ENCODE peak calls at places on chromosome 2, in ten cellular contexts. One of them, this sample, is unnamed.

GRCh38 chr2:240604939-240605716 is 18.6 kb downstream of the CAPN10 start:
- DNase-seq in neuronal stem cell: no peak
- DNase-seq in SK-N-SH: no peak
- DNase-seq in neural progenitor cell: no peak
- DNase-seq in HepG2: peak; percentile 71
- DNase-seq in endodermal cell: no peak
- DNase-seq in K562: no peak
- DNase-seq in fibroblast of lung: no peak
- DNase-seq in PC-3: no peak
- DNase-seq in GM23248: no peak
- DNase-seq in this sample: peak; percentile 91

GRCh38 chr2:177038772-177039484 is 173.7 kb upstream of the HNRNPA3 start:
- DNase-seq in neuronal stem cell: no peak
- DNase-seq in SK-N-SH: peak; percentile 58
- DNase-seq in neural progenitor cell: no peak
- DNase-seq in HepG2: no peak
- DNase-seq in endodermal cell: no peak
- DNase-seq in K562: no peak
- DNase-seq in fibroblast of lung: no peak
- DNase-seq in PC-3: no peak
- DNase-seq in GM23248: peak; percentile 13
- DNase-seq in this sample: no peak

GRCh38 chr2:158317642-158318041 is 138.9 kb downstream of the CCDC148 start:
- DNase-seq in neuronal stem cell: no peak
- DNase-seq in SK-N-SH: no peak
- DNase-seq in neural progenitor cell: no peak
- DNase-seq in HepG2: no peak
- DNase-seq in endodermal cell: no peak
- DNase-seq in K562: no peak
- DNase-seq in fibroblast of lung: no peak
- DNase-seq in PC-3: no peak
- DNase-seq in GM23248: no peak
- DNase-seq in this sample: no peak

GRCh38 chr2:54897420-54898310 is 152.6 kb downstream of the RTN4 start:
- DNase-seq in neuronal stem cell: no peak
- DNase-seq in SK-N-SH: no peak
- DNase-seq in neural progenitor cell: no peak
- DNase-seq in HepG2: no peak
- DNase-seq in endodermal cell: no peak
- DNase-seq in K562: no peak
- DNase-seq in fibroblast of lung: no peak
- DNase-seq in PC-3: no peak
- DNase-seq in GM23248: no peak
- DNase-seq in this sample: no peak

GRCh38 chr2:105410554-105410953 is 11.7 kb upstream of the FHL2 start:
- DNase-seq in neuronal stem cell: no peak
- DNase-seq in SK-N-SH: no peak
- DNase-seq in neural progenitor cell: no peak
- DNase-seq in HepG2: no peak
- DNase-seq in endodermal cell: no peak
- DNase-seq in K562: no peak
- DNase-seq in fibroblast of lung: no peak
- DNase-seq in PC-3: peak; percentile 51
- DNase-seq in GM23248: peak; percentile 31
- DNase-seq in this sample: no peak

GRCh38 chr2:174023591-174024523 is 58.7 kb upstream of the SP3 start:
- DNase-seq in neuronal stem cell: no peak
- DNase-seq in SK-N-SH: peak; percentile 81
- DNase-seq in neural progenitor cell: peak; percentile 71
- DNase-seq in HepG2: peak; percentile 78
- DNase-seq in endodermal cell: peak; percentile 86
- DNase-seq in K562: no peak
- DNase-seq in fibroblast of lung: peak; percentile 98
- DNase-seq in PC-3: peak; percentile 91
- DNase-seq in GM23248: peak; percentile 98
- DNase-seq in this sample: no peak

GRCh38 chr2:191245046-191245868 is at the start of gene MYO1B:
- DNase-seq in neuronal stem cell: peak; percentile 83
- DNase-seq in SK-N-SH: peak; percentile 94
- DNase-seq in neural progenitor cell: peak; percentile 95
- DNase-seq in HepG2: peak; percentile 81
- DNase-seq in endodermal cell: peak; percentile 94
- DNase-seq in K562: peak; percentile 10
- DNase-seq in fibroblast of lung: peak; percentile 68
- DNase-seq in PC-3: peak; percentile 88
- DNase-seq in GM23248: peak; percentile 85
- DNase-seq in this sample: peak; percentile 82

GRCh38 chr2:9150568-9150900 is 56.1 kb upstream of the ASAP2 start:
- DNase-seq in neuronal stem cell: no peak
- DNase-seq in SK-N-SH: no peak
- DNase-seq in neural progenitor cell: no peak
- DNase-seq in HepG2: no peak
- DNase-seq in endodermal cell: no peak
- DNase-seq in K562: no peak
- DNase-seq in fibroblast of lung: no peak
- DNase-seq in PC-3: no peak
- DNase-seq in GM23248: no peak
- DNase-seq in this sample: no peak

GRCh38 chr2:231413921-231414476 is 18.5 kb downstream of the B3GNT7 start:
- DNase-seq in neuronal stem cell: no peak
- DNase-seq in SK-N-SH: no peak
- DNase-seq in neural progenitor cell: no peak
- DNase-seq in HepG2: peak; percentile 71
- DNase-seq in endodermal cell: no peak
- DNase-seq in K562: no peak
- DNase-seq in fibroblast of lung: no peak
- DNase-seq in PC-3: no peak
- DNase-seq in GM23248: no peak
- DNase-seq in this sample: peak; percentile 84

GRCh38 chr2:135124924-135125886 is 73.1 kb downstream of the RAB3GAP1 start:
- DNase-seq in neuronal stem cell: no peak
- DNase-seq in SK-N-SH: no peak
- DNase-seq in neural progenitor cell: no peak
- DNase-seq in HepG2: no peak
- DNase-seq in endodermal cell: no peak
- DNase-seq in K562: no peak
- DNase-seq in fibroblast of lung: peak; percentile 26
- DNase-seq in PC-3: peak; percentile 62
- DNase-seq in GM23248: peak; percentile 29
- DNase-seq in this sample: no peak

GRCh38 chr2:239666053-239666854 is 265.4 kb upstream of the HDAC4 start:
- DNase-seq in neuronal stem cell: no peak
- DNase-seq in SK-N-SH: no peak
- DNase-seq in neural progenitor cell: no peak
- DNase-seq in HepG2: no peak
- DNase-seq in endodermal cell: no peak
- DNase-seq in K562: no peak
- DNase-seq in fibroblast of lung: no peak
- DNase-seq in PC-3: no peak
- DNase-seq in GM23248: no peak
- DNase-seq in this sample: no peak

GRCh38 chr2:73034661-73035374 is 36.7 kb downstream of the SFXN5 start:
- DNase-seq in neuronal stem cell: no peak
- DNase-seq in SK-N-SH: no peak
- DNase-seq in neural progenitor cell: no peak
- DNase-seq in HepG2: no peak
- DNase-seq in endodermal cell: no peak
- DNase-seq in K562: no peak
- DNase-seq in fibroblast of lung: no peak
- DNase-seq in PC-3: no peak
- DNase-seq in GM23248: no peak
- DNase-seq in this sample: no peak

GRCh38 chr2:238499731-238500570 is 73.2 kb downstream of the ASB1 start:
- DNase-seq in neuronal stem cell: no peak
- DNase-seq in SK-N-SH: no peak
- DNase-seq in neural progenitor cell: no peak
- DNase-seq in HepG2: no peak
- DNase-seq in endodermal cell: no peak
- DNase-seq in K562: no peak
- DNase-seq in fibroblast of lung: no peak
- DNase-seq in PC-3: peak; percentile 19
- DNase-seq in GM23248: no peak
- DNase-seq in this sample: no peak

GRCh38 chr2:118055512-118056164 is 32.6 kb upstream of the INSIG2 start:
- DNase-seq in neuronal stem cell: no peak
- DNase-seq in SK-N-SH: no peak
- DNase-seq in neural progenitor cell: no peak
- DNase-seq in HepG2: no peak
- DNase-seq in endodermal cell: no peak
- DNase-seq in K562: no peak
- DNase-seq in fibroblast of lung: no peak
- DNase-seq in PC-3: no peak
- DNase-seq in GM23248: no peak
- DNase-seq in this sample: no peak
- H3K9ac ChIP-seq in neuronal stem cell: no peak overlapping the region
- H3K9ac ChIP-seq in SK-N-SH: no peak overlapping the region
- H3K9ac ChIP-seq in neural progenitor cell: no peak overlapping the region
- H3K9ac ChIP-seq in HepG2: no peak overlapping the region
- H3K9ac ChIP-seq in endodermal cell: no peak overlapping the region
- H3K9ac ChIP-seq in K562: no peak overlapping the region
- H3K9ac ChIP-seq in fibroblast of lung: no peak overlapping the region
- H3K9ac ChIP-seq in PC-3: no peak overlapping the region
- H3K9ac ChIP-seq in GM23248: no peak overlapping the region
- H3K9ac ChIP-seq in this sample: no peak overlapping the region

DNA sequence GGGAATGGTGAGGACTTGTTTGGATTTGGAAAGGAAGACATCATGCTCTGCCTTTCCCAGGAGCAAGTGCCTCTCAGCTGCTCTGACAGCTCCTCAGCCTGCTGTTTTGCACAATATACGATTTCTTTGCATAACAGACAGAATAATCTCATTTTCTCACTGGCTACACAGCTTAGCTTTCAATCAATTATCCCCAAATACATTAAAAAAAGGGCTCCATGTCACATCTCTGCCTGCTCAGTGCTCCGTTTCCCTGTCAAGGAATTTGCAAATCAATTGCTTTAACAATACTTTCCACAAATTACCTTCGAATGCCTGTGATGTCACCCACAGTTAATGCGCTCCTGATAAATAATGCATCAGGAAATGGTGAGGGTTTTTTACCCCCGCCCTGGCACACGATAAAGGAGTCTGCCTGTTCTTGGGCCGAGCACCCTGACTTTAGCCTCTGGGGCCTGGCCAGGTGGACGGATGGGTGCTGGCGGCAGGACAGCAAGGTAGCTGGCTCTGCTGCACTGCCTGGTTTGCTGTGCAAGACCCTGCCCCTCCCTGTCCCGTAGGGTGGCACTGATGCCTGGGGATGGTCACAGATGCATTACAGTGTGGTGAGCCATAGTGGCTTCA is 88.1 kb upstream of the HS6ST1 start:
- DNase-seq in neuronal stem cell: no peak
- DNase-seq in SK-N-SH: peak; percentile 21
- DNase-seq in neural progenitor cell: no peak
- DNase-seq in HepG2: no peak
- DNase-seq in endodermal cell: no peak
- DNase-seq in K562: no peak
- DNase-seq in fibroblast of lung: no peak
- DNase-seq in PC-3: no peak
- DNase-seq in GM23248: no peak
- DNase-seq in this sample: no peak
- H3K27ac ChIP-seq in neuronal stem cell: no peak overlapping the region
- H3K27ac ChIP-seq in SK-N-SH: no peak overlapping the region
- H3K27ac ChIP-seq in neural progenitor cell: no peak overlapping the region
- H3K27ac ChIP-seq in HepG2: no peak overlapping the region
- H3K27ac ChIP-seq in endodermal cell: no peak overlapping the region
- H3K27ac ChIP-seq in K562: no peak overlapping the region
- H3K27ac ChIP-seq in fibroblast of lung: no peak overlapping the region
- H3K27ac ChIP-seq in PC-3: no peak overlapping the region
- H3K27ac ChIP-seq in GM23248: no peak overlapping the region
- H3K27ac ChIP-seq in this sample: no peak overlapping the region

GRCh38 chr2:43714164-43714563 is 37.9 kb upstream of the C1GALT1C1L start:
- DNase-seq in neuronal stem cell: no peak
- DNase-seq in SK-N-SH: no peak
- DNase-seq in neural progenitor cell: no peak
- DNase-seq in HepG2: no peak
- DNase-seq in endodermal cell: no peak
- DNase-seq in K562: no peak
- DNase-seq in fibroblast of lung: peak; percentile 58
- DNase-seq in PC-3: peak; percentile 51
- DNase-seq in GM23248: peak; percentile 77
- DNase-seq in this sample: no peak
- H3K9ac ChIP-seq in neuronal stem cell: no peak overlapping the region
- H3K9ac ChIP-seq in SK-N-SH: no peak overlapping the region
- H3K9ac ChIP-seq in neural progenitor cell: no peak overlapping the region
- H3K9ac ChIP-seq in HepG2: no peak overlapping the region
- H3K9ac ChIP-seq in endodermal cell: no peak overlapping the region
- H3K9ac ChIP-seq in K562: no peak overlapping the region
- H3K9ac ChIP-seq in fibroblast of lung: no peak overlapping the region
- H3K9ac ChIP-seq in PC-3: peak overlapping the region; percentile 27
- H3K9ac ChIP-seq in GM23248: peak overlapping the region; percentile 2
- H3K9ac ChIP-seq in this sample: no peak overlapping the region

GRCh38 chr2:168566974-168567650 is 111.0 kb downstream of the CERS6 start:
- DNase-seq in neuronal stem cell: no peak
- DNase-seq in SK-N-SH: no peak
- DNase-seq in neural progenitor cell: no peak
- DNase-seq in HepG2: no peak
- DNase-seq in endodermal cell: no peak
- DNase-seq in K562: no peak
- DNase-seq in fibroblast of lung: peak; percentile 79
- DNase-seq in PC-3: no peak
- DNase-seq in GM23248: no peak
- DNase-seq in this sample: no peak

GRCh38 chr2:168565512-168565911 is 109.4 kb downstream of the CERS6 start:
- DNase-seq in neuronal stem cell: no peak
- DNase-seq in SK-N-SH: no peak
- DNase-seq in neural progenitor cell: no peak
- DNase-seq in HepG2: no peak
- DNase-seq in endodermal cell: no peak
- DNase-seq in K562: no peak
- DNase-seq in fibroblast of lung: no peak
- DNase-seq in PC-3: no peak
- DNase-seq in GM23248: no peak
- DNase-seq in this sample: no peak

GRCh38 chr2:168565112-168565511 is 109.0 kb downstream of the CERS6 start:
- DNase-seq in neuronal stem cell: no peak
- DNase-seq in SK-N-SH: no peak
- DNase-seq in neural progenitor cell: no peak
- DNase-seq in HepG2: no peak
- DNase-seq in endodermal cell: no peak
- DNase-seq in K562: no peak
- DNase-seq in fibroblast of lung: peak; percentile 47
- DNase-seq in PC-3: peak; percentile 61
- DNase-seq in GM23248: peak; percentile 93
- DNase-seq in this sample: no peak

GRCh38 chr2:168562971-168563370 is 106.9 kb downstream of the CERS6 start:
- DNase-seq in neuronal stem cell: no peak
- DNase-seq in SK-N-SH: no peak
- DNase-seq in neural progenitor cell: no peak
- DNase-seq in HepG2: no peak
- DNase-seq in endodermal cell: no peak
- DNase-seq in K562: no peak
- DNase-seq in fibroblast of lung: no peak
- DNase-seq in PC-3: no peak
- DNase-seq in GM23248: no peak
- DNase-seq in this sample: no peak

DNA sequence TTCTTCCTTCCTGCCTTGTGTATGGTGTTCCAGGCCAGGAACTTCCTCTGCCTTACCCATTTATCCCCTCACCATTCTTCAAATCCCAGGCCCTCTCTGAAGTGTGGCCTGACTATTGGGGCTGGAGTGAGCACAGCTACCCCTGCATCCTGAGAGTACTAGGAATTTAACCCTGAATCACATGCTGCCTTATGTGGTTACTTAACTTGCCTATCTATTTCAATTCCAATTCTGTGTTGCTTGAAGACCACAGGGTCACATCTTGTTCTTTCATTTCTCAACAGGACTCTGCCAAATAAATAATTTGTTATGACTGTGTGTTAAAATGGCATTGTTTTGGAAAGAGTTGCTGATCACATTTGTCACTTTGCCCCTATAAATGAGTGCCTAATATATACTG is 108.6 kb downstream of the CERS6 start:
- DNase-seq in neuronal stem cell: no peak
- DNase-seq in SK-N-SH: no peak
- DNase-seq in neural progenitor cell: no peak
- DNase-seq in HepG2: no peak
- DNase-seq in endodermal cell: no peak
- DNase-seq in K562: no peak
- DNase-seq in fibroblast of lung: peak; percentile 15
- DNase-seq in PC-3: no peak
- DNase-seq in GM23248: no peak
- DNase-seq in this sample: no peak
- H3K27ac ChIP-seq in neuronal stem cell: no peak overlapping the region
- H3K27ac ChIP-seq in SK-N-SH: no peak overlapping the region
- H3K27ac ChIP-seq in neural progenitor cell: no peak overlapping the region
- H3K27ac ChIP-seq in HepG2: no peak overlapping the region
- H3K27ac ChIP-seq in endodermal cell: no peak overlapping the region
- H3K27ac ChIP-seq in K562: no peak overlapping the region
- H3K27ac ChIP-seq in fibroblast of lung: no peak overlapping the region
- H3K27ac ChIP-seq in PC-3: no peak overlapping the region
- H3K27ac ChIP-seq in GM23248: peak overlapping the region; percentile 14
- H3K27ac ChIP-seq in this sample: no peak overlapping the region